ENCODE peak calls at places on chromosomes 11 and 22, in seven cellular contexts. S is esophagus muscularis mucosa, P is suprapubic skin, I is heart left ventricle, O is transverse colon, D is lower leg skin, X is adrenal gland. C is an unnamed sample.

GRCh38 chr22:39524753-39525657 is 4.6 kb downstream of the ATF4 start:
- DNase-seq in D (no peak), S (no peak), X (no peak), O (no peak), I (no peak), P (no peak), C (no peak)

GRCh38 chr22:45948081-45948648 is 28.8 kb downstream of the WNT7B start:
- DNase-seq in O (no peak), I (no peak), S (no peak), P (no peak), X (no peak), D (no peak), C (no peak)

GRCh38 chr11:78062671-78063070 is 990 bp upstream of the THRSP start:
- DNase-seq in S (no peak), D (no peak), O (no peak), I (no peak), X (no peak), P (no peak), C (no peak)

GRCh38 chr22:19503367-19503766 is 20.8 kb downstream of the CLDN5 start:
- DNase-seq in I (no peak), D (no peak), O (no peak), S (no peak), P (no peak), X (no peak), C (no peak)

GRCh38 chr11:78957481-78958245 is 383.0 kb upstream of the NARS2 start:
- DNase-seq in X (no peak), S (no peak), P (no peak), I (no peak), D (peak; percentile 29), O (no peak), C (peak; percentile 65)

GRCh38 chr11:60265373-60266214 is 14.9 kb upstream of the MS4A4A start:
- DNase-seq in S (no peak), X (no peak), O (no peak), D (no peak), I (no peak), P (no peak), C (peak; percentile 2)

GRCh38 chr11:76903325-76903724 is 42.6 kb downstream of the ACER3 start:
- DNase-seq in P (no peak), S (no peak), I (no peak), D (no peak), O (no peak), X (no peak), C (no peak)

GRCh38 chr11:120514541-120515121 is 3.1 kb downstream of the GRIK4 start:
- DNase-seq in X (no peak), P (peak; percentile 73), S (no peak), O (no peak), I (no peak), D (peak; percentile 72), C (no peak)

GRCh38 chr11:72010529-72011233 is 12.0 kb downstream of the IL18BP start:
- DNase-seq in D (peak; percentile 80), O (no peak), X (peak; percentile 27), S (no peak), I (no peak), P (no peak), C (no peak)

GRCh38 chr11:86152006-86152862 is 83.3 kb upstream of the PICALM start:
- DNase-seq in X (no peak), S (no peak), P (no peak), I (no peak), O (no peak), D (no peak), C (peak; percentile 38)

GRCh38 chr11:86149813-86150212 is 80.9 kb upstream of the PICALM start:
- DNase-seq in S (no peak), X (no peak), I (no peak), O (no peak), P (no peak), D (no peak), C (no peak)

GRCh38 chr11:86150826-86151187 is 81.9 kb upstream of the PICALM start:
- DNase-seq in O (no peak), I (no peak), D (no peak), S (no peak), P (no peak), X (no peak), C (no peak)

GRCh38 chr11:86152901-86153300 is 84.0 kb upstream of the PICALM start:
- DNase-seq in P (no peak), D (no peak), S (no peak), X (no peak), I (no peak), O (no peak), C (no peak)

DNA sequence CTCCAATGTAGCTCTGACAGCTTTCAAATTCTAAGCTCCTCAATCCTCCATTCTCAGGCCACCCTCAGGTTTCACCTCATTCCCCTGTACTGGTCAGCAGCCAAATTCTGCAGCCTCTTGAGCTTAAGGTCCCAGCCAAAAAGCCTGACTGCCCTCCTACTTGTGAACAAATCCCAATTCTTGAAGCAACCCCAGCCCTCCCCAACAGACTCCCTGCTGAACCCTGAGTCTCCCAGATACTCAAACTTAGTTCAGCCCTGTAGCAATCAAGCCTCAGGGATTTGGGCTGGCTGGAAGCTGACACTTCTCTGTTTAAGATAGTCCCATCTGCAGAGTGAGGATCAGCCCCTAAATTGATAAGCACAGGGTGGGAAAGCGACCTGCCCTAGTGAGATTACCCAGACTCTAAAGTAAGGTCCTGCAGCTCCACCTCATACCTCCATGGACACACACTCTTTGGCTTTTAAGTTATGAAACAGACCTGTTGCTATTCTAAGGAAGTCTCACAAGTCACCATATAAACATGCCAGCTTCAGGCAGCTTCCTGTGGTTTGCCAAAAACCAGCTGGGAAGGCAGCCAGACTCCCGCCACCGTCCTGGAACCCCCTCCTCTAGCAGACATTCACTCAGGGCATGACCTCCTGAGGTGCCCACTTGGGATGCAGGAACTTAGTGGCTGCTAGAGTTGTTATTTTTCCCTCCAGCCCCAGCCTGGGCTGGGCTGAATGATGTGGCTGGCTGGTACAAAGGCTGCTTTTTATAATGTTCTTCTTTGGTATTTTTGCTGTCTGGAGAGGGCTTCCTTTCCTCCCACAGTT is 82.5 kb upstream of the PICALM start:
- DNase-seq in X (no peak), P (no peak), S (no peak), D (no peak), I (peak; percentile 41), O (no peak), C (peak; percentile 56)
- TF ChIP-seq POLR2A in X (no peak), P (no peak), S (no peak), D (no peak), I (no peak), O (no peak), C (no peak)

GRCh38 chr11:121563003-121563402 is 110.2 kb upstream of the SORL1-AS1 start:
- DNase-seq in P (no peak), I (no peak), X (no peak), S (no peak), D (no peak), O (no peak), C (no peak)

GRCh38 chr11:121563900-121564822 is 111.4 kb upstream of the SORL1-AS1 start:
- DNase-seq in P (no peak), O (no peak), D (no peak), X (no peak), I (no peak), S (no peak), C (no peak)

GRCh38 chr11:121566279-121567168 is 113.8 kb upstream of the SORL1-AS1 start:
- DNase-seq in O (no peak), S (no peak), I (no peak), P (no peak), D (no peak), X (no peak), C (no peak)

GRCh38 chr11:121567988-121568387 is 115.2 kb upstream of the SORL1-AS1 start:
- DNase-seq in O (no peak), P (no peak), I (no peak), S (no peak), D (no peak), X (no peak), C (no peak)

DNA sequence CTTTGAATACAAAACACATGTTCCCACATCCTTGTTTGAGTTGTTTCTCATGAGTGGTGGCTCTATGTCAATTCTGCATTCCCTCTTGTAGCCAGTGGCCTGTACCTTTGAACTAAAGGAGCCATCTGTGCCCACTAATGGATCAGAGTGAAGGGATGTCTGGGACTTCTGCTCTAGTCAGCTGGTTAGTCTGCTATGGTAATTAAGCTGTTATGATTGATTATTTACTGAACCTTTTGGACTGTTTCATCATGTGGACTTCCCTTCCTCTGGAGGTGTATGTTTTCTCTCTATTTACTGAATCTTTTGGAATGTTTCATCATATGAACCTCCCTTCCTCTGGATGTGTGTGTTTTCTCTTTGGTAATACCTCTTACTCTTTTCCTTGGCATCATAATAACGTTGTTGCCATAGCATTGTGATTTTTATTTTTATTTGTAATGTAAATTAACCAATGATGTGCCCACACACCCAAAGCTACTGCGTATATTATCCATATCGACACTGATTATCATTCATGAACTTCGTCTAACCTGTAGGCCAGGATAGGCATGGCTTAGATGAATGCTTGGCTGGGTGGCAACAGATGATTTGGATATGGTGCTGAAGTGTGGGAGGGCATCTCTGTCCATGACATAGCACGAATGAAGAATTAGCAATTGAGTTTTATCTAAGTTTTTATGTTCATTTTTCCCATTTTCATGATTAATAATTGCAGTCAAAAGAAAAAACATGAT is 112.3 kb upstream of the SORL1-AS1 start:
- DNase-seq in D (no peak), O (no peak), S (no peak), I (no peak), P (no peak), X (no peak), C (no peak)
- TF ChIP-seq POLR2A in D (no peak), O (no peak), S (no peak), I (no peak), P (no peak), X (no peak), C (no peak)

GRCh38 chr11:45806072-45806933 is 1.4 kb downstream of the SLC35C1 start:
- DNase-seq in O (no peak), S (no peak), X (no peak), I (no peak), D (peak; percentile 83), P (peak; percentile 69), C (no peak)

GRCh38 chr11:45805305-45806071 is 539 bp downstream of the SLC35C1 start:
- DNase-seq in X (peak; percentile 46), D (peak; percentile 87), I (peak; percentile 55), P (peak; percentile 80), S (no peak), O (no peak), C (peak; percentile 60)

GRCh38 chr11:45804806-45805304 is at the start of gene SLC35C1:
- DNase-seq in S (peak; percentile 98), P (peak; percentile 98), O (peak; percentile 99), D (peak; percentile 99), I (peak; percentile 98), X (peak; percentile 97), C (peak; percentile 96)

GRCh38 chr11:45802531-45803317 is 2.2 kb upstream of the SLC35C1 start:
- DNase-seq in D (peak; percentile 77), S (no peak), O (no peak), X (no peak), P (peak; percentile 56), I (no peak), C (no peak)

GRCh38 chr11:45803981-45804805 is 756 bp upstream of the SLC35C1 start:
- DNase-seq in D (peak; percentile 96), O (peak; percentile 94), P (peak; percentile 92), X (peak; percentile 80), S (no peak), I (peak; percentile 86), C (peak; percentile 55)
- TF ChIP-seq POLR2A in D (no peak), O (peak; percentile 87), P (peak; percentile 30), X (no peak), S (peak; percentile 11), I (no peak), C (peak; percentile 40)

DNA sequence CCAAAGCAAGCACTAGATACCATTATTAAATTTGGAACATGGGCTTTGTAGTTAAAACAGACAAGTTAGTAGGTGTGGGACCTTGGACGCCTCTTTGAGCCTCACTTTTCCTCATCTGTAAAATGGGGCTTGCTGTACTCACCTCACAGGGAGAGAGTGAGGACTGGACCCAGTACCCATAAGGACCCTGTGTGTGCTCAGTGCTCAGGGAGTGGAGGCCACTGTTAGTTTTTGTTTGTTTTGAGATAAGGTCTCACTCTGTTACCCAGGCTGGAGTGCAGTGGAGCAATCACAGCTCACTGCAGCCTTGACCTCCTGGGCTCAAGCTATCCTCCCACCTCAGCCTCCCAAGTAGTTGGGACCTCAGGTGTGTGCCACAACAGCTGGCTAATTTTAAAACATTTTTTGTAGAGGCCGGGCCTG is 8.9 kb downstream of the RAPSN start:
- DNase-seq in D (no peak), X (no peak), S (no peak), O (no peak), P (no peak), I (no peak), C (no peak)
- TF ChIP-seq POLR2A in D (no peak), X (no peak), S (no peak), O (no peak), P (no peak), I (no peak), C (no peak)

C was measured in H54.